ENCODE peak calls at places on chromosome 14, in five cellular contexts. L is H1, D is HL-60, Y is SK-N-SH, Z is HepG2. H is an unnamed sample.

GRCh38 chr14:23556700-23557440 is 799 bp downstream of the THTPA start:
- DNase-seq in D (peak; percentile 54), Z (no peak), L (no peak), Y (no peak), H (no peak)

GRCh38 chr14:48967419-48967818 is 618.8 kb downstream of the RPS29 start:
- DNase-seq in Y (no peak), D (no peak), L (no peak), Z (no peak), H (no peak)

GRCh38 chr14:101249676-101250036 is 311.6 kb upstream of the DIO3 start:
- DNase-seq in Z (no peak), L (no peak), Y (peak; percentile 17), D (no peak), H (no peak)

GRCh38 chr14:60094306-60094897 is 2.7 kb downstream of the PCNX4 start:
- DNase-seq in D (no peak), L (no peak), Y (no peak), Z (peak; percentile 90), H (peak; percentile 33)

GRCh38 chr14:66709292-66709691 is 201.3 kb downstream of the GPHN start:
- DNase-seq in Y (no peak), L (no peak), D (no peak), Z (peak; percentile 8), H (no peak)

GRCh38 chr14:60249321-60250251 is 565 bp downstream of the PPM1A start:
- DNase-seq in Z (peak; percentile 58), L (peak; percentile 81), D (peak; percentile 66), Y (peak; percentile 94), H (peak; percentile 68)

GRCh38 chr14:93965287-93965821 is 11.0 kb downstream of the ASB2 start:
- DNase-seq in Z (peak; percentile 38), Y (no peak), L (no peak), D (no peak), H (no peak)

GRCh38 chr14:99732436-99733220 is 48.5 kb downstream of the CYP46A1 start:
- DNase-seq in Y (no peak), L (no peak), Z (no peak), D (no peak), H (no peak)

GRCh38 chr14:83779266-83779665 is 1750.7 kb upstream of the FLRT2 start:
- DNase-seq in Y (no peak), D (no peak), Z (no peak), L (no peak), H (no peak)

GRCh38 chr14:55851961-55852360 is 266.2 kb upstream of the PELI2 start:
- DNase-seq in L (no peak), Y (no peak), Z (no peak), D (no peak), H (no peak)

GRCh38 chr14:31096255-31096654 is 70.1 kb upstream of the STRN3 start:
- DNase-seq in Y (no peak), D (no peak), Z (no peak), L (no peak), H (no peak)

GRCh38 chr14:53152909-53153701 is at the start of gene DDHD1:
- DNase-seq in Y (peak; percentile 96), Z (peak; percentile 50), D (peak; percentile 75), L (peak; percentile 85), H (peak; percentile 85)

GRCh38 chr14:101044741-101045140 is 141.2 kb upstream of the RTL1 start:
- DNase-seq in Z (no peak), D (no peak), Y (no peak), L (no peak), H (no peak)

GRCh38 chr14:100714205-100714781 is 12.4 kb upstream of the DLK1 start:
- DNase-seq in L (no peak), Z (no peak), D (no peak), Y (no peak), H (peak; percentile 22)

GRCh38 chr14:94970937-94971730 is 186.2 kb downstream of the DICER1 start:
- DNase-seq in Y (no peak), Z (no peak), L (no peak), D (no peak), H (no peak)

GRCh38 chr14:78524766-78525165 is 354.6 kb downstream of the NRXN3 start:
- DNase-seq in L (no peak), Y (no peak), Z (no peak), D (no peak), H (no peak)

GRCh38 chr14:21104448-21105060 is 3.7 kb downstream of the TMEM253 start:
- DNase-seq in D (peak; percentile 76), Y (peak; percentile 75), Z (no peak), L (no peak), H (peak; percentile 31)

GRCh38 chr14:74495356-74495755 is 1.8 kb downstream of the ISCA2 start:
- DNase-seq in D (peak; percentile 16), L (no peak), Y (no peak), Z (no peak), H (no peak)

GRCh38 chr14:78605065-78605762 is 435.0 kb downstream of the NRXN3 start:
- DNase-seq in Z (no peak), Y (no peak), D (no peak), L (no peak), H (no peak)

GRCh38 chr14:32513571-32514009 is 184.5 kb downstream of the AKAP6 start:
- DNase-seq in L (no peak), D (no peak), Y (no peak), Z (no peak), H (no peak)

GRCh38 chr14:86574026-86574777 is 1044.3 kb downstream of the FLRT2 start:
- DNase-seq in L (no peak), Y (no peak), D (no peak), Z (peak; percentile 0), H (no peak)

GRCh38 chr14:90976076-90976475 is 84.4 kb downstream of the RPS6KA5 start:
- DNase-seq in Y (no peak), L (no peak), Z (no peak), D (no peak), H (no peak)

GRCh38 chr14:61460853-61461611 is 139.7 kb downstream of the PRKCH start:
- DNase-seq in D (no peak), Y (no peak), Z (peak; percentile 58), L (peak; percentile 42), H (peak; percentile 34)

GRCh38 chr14:25150934-25151790 is 101.2 kb upstream of the STXBP6 start:
- DNase-seq in L (no peak), D (no peak), Z (peak; percentile 72), Y (peak; percentile 33), H (peak; percentile 25)

GRCh38 chr14:51119411-51120051 is 24.6 kb upstream of the TRIM9 start:
- DNase-seq in Y (no peak), L (no peak), Z (no peak), D (no peak), H (no peak)

GRCh38 chr14:92581966-92582566 is 68.5 kb downstream of the RIN3 start:
- DNase-seq in Z (no peak), Y (no peak), D (no peak), L (no peak), H (no peak)

GRCh38 chr14:61568572-61569011 is 126.7 kb upstream of the HIF1A start:
- DNase-seq in D (peak; percentile 51), L (peak; percentile 76), Y (no peak), Z (no peak), H (no peak)

DNA sequence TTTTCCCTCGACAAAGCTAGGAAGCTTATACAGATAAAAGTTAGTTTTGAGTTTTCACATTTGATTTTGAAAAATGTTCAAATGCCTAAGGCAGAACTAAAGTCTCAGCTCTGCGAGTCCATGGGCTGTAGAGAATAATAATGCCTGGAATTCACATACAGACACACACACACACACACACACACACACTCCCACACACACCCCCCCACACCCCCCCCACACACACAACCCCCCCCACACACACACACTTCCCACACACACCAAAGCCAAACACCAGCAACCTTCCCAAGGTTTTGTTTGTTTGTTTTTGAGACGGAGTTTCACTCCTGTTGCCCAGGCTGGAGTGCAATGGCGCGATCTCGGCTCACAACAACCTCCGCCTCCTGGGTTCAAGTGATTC is 62.8 kb upstream of the EIF5 start:
- DNase-seq in Z (no peak), L (no peak), Y (no peak), D (no peak), H (no peak)
- TF ChIP-seq GABPA in Z (no peak), L (no peak), Y (no peak), D (no peak), H (no peak)

GRCh38 chr14:105271224-105271890 is 23.0 kb downstream of the BTBD6 start:
- DNase-seq in D (no peak), Y (peak; percentile 68), Z (no peak), L (no peak), H (no peak)

GRCh38 chr14:105269405-105269804 is 21.1 kb downstream of the BTBD6 start:
- DNase-seq in L (no peak), Z (no peak), D (no peak), Y (no peak), H (no peak)

GRCh38 chr14:105267820-105268548 is 19.7 kb downstream of the BTBD6 start:
- DNase-seq in Z (no peak), Y (no peak), L (no peak), D (no peak), H (no peak)

GRCh38 chr14:105272623-105273022 is 24.3 kb downstream of the BTBD6 start:
- DNase-seq in L (no peak), Z (no peak), Y (no peak), D (no peak), H (no peak)

DNA sequence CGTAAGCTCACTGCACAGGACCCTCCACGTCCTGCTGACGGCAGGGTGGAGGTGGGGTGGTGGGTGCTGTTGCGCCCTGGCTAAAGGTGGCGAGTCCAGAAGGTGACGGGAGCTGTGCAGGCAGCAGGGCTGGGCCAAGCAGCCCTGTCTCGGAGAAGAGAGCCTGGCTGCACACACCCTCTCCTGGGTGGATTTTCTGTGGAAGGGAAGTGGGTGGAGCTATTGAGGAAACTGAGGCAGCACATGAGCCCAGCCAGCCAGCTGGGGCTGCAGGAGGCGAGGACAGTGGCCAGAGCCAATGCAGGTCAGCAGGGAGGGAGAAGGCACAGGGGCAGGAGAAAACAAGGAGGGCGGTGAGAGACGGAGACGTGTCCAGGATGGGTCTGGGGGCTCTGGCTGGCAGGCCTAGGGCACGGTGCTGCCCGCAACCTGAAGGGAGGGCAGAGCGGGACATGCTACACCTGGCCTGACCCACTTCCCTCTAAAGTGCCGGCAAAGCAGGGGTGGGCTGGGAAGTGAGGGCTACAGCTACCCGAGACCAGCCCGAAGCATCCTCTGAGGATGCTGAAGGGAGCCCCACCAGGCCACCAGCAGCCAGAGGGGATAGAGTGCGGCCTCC is 20.5 kb downstream of the BTBD6 start:
- DNase-seq in Y (no peak), L (no peak), Z (no peak), D (no peak), H (no peak)
- TF ChIP-seq GABPA in Y (no peak), L (no peak), Z (no peak), D (no peak), H (no peak)

GRCh38 chr14:27008187-27008586 is 410.4 kb upstream of the NOVA1 start:
- DNase-seq in D (no peak), Y (no peak), L (no peak), Z (no peak), H (no peak)
- TF ChIP-seq GABPA in D (no peak), Y (no peak), L (no peak), Z (no peak), H (no peak)

DNA sequence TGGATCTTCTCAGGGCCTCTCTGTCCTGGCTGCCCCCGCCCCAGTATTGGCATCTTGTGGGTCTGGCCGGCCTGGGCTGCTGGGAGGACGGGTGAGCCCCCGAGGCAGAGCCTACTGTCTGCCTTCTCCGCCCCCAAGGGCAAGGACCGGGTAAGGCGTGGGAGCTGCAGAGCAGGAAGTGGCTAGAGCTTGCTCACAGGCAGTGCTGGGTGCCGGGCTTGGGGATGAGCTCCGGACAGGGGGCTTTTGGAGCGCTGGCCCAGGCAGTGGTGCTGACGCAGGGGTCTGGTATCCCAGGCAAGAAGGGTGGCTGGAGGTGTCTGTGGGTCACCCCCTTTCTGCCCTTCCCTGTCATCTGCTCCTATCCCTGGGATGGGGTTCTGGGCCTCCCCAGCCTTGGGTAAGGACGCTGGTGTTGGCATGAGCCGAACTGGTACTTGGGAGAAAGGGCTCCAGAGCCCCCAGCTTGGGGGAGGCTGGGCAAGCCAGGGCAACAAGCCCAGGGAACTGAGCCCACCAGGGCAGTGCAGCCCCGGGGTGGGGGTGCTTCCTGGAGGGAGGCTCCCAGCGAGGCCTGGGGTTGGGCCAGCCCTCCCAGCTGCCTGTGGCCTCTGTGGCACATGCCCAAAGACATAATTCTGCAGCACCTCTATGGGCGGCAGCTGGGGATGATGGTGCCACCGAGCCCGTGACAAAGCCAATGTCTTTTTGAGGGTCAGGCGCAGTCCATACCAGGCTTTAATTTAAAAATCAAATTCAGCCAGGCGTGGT is 126.3 kb downstream of the KIF26A start:
- DNase-seq in D (no peak), Y (no peak), L (no peak), Z (no peak), H (no peak)
- TF ChIP-seq GABPA in D (no peak), Y (no peak), L (no peak), Z (no peak), H (no peak)

H was measured in K562.